ENCODE peak calls at places on chromosomes 2 and 18, in nine cellular contexts. One of them, this sample, is unnamed.

GRCh38 chr2:134228493-134228903 is 25.4 kb upstream of the MGAT5 start:
- DNase-seq in GM19239: no peak
- DNase-seq in amniotic epithelial cell: no peak
- DNase-seq in iPS-NIHi11: no peak
- DNase-seq in brain microvascular endothelial cell: no peak
- DNase-seq in HT-29: peak
- DNase-seq in astrocyte of the spinal cord: no peak
- DNase-seq in stimulated activated CD4-positive, alpha-beta T cell treated with anti-CD3 and anti-CD28 coated beads, Interleukin-4, amount 100 ng/mL, for 4 hours: no peak
- DNase-seq in NCI-H1436: no peak
- DNase-seq in this sample: no peak

GRCh38 chr18:5937086-5937485 is 41.8 kb upstream of the TMEM200C start:
- DNase-seq in GM19239: no peak
- DNase-seq in amniotic epithelial cell: no peak
- DNase-seq in iPS-NIHi11: no peak
- DNase-seq in brain microvascular endothelial cell: no peak
- DNase-seq in HT-29: no peak
- DNase-seq in astrocyte of the spinal cord: no peak
- DNase-seq in stimulated activated CD4-positive, alpha-beta T cell treated with anti-CD3 and anti-CD28 coated beads, Interleukin-4, amount 100 ng/mL, for 4 hours: no peak
- DNase-seq in NCI-H1436: no peak
- DNase-seq in this sample: no peak

GRCh38 chr18:77068890-77069312 is 63.7 kb downstream of the MBP start:
- DNase-seq in GM19239: no peak
- DNase-seq in amniotic epithelial cell: peak
- DNase-seq in iPS-NIHi11: no peak
- DNase-seq in brain microvascular endothelial cell: no peak
- DNase-seq in HT-29: no peak
- DNase-seq in astrocyte of the spinal cord: peak
- DNase-seq in stimulated activated CD4-positive, alpha-beta T cell treated with anti-CD3 and anti-CD28 coated beads, Interleukin-4, amount 100 ng/mL, for 4 hours: no peak
- DNase-seq in NCI-H1436: no peak
- DNase-seq in this sample: no peak

GRCh38 chr2:157329524-157329923 is 3.9 kb upstream of the ERMN start:
- DNase-seq in GM19239: no peak
- DNase-seq in amniotic epithelial cell: no peak
- DNase-seq in iPS-NIHi11: no peak
- DNase-seq in brain microvascular endothelial cell: no peak
- DNase-seq in HT-29: peak
- DNase-seq in astrocyte of the spinal cord: no peak
- DNase-seq in stimulated activated CD4-positive, alpha-beta T cell treated with anti-CD3 and anti-CD28 coated beads, Interleukin-4, amount 100 ng/mL, for 4 hours: no peak
- DNase-seq in NCI-H1436: no peak
- DNase-seq in this sample: peak

GRCh38 chr2:3840611-3841010 is 137.2 kb downstream of the DCDC2C start:
- DNase-seq in GM19239: no peak
- DNase-seq in amniotic epithelial cell: no peak
- DNase-seq in iPS-NIHi11: no peak
- DNase-seq in brain microvascular endothelial cell: no peak
- DNase-seq in HT-29: no peak
- DNase-seq in astrocyte of the spinal cord: no peak
- DNase-seq in stimulated activated CD4-positive, alpha-beta T cell treated with anti-CD3 and anti-CD28 coated beads, Interleukin-4, amount 100 ng/mL, for 4 hours: no peak
- DNase-seq in NCI-H1436: no peak
- DNase-seq in this sample: no peak

GRCh38 chr18:3447035-3447894 is 2.7 kb upstream of the TGIF1 start:
- DNase-seq in GM19239: no peak
- DNase-seq in amniotic epithelial cell: peak
- DNase-seq in iPS-NIHi11: no peak
- DNase-seq in brain microvascular endothelial cell: peak
- DNase-seq in HT-29: no peak
- DNase-seq in astrocyte of the spinal cord: peak
- DNase-seq in stimulated activated CD4-positive, alpha-beta T cell treated with anti-CD3 and anti-CD28 coated beads, Interleukin-4, amount 100 ng/mL, for 4 hours: peak
- DNase-seq in NCI-H1436: no peak
- DNase-seq in this sample: no peak

GRCh38 chr2:38095996-38096861 is 20.3 kb upstream of the CYP1B1 start:
- DNase-seq in GM19239: no peak
- DNase-seq in amniotic epithelial cell: peak
- DNase-seq in iPS-NIHi11: peak
- DNase-seq in brain microvascular endothelial cell: no peak
- DNase-seq in HT-29: peak
- DNase-seq in astrocyte of the spinal cord: peak
- DNase-seq in stimulated activated CD4-positive, alpha-beta T cell treated with anti-CD3 and anti-CD28 coated beads, Interleukin-4, amount 100 ng/mL, for 4 hours: no peak
- DNase-seq in NCI-H1436: no peak
- DNase-seq in this sample: no peak

GRCh38 chr2:66602341-66602740 is 167.4 kb downstream of the MEIS1 start:
- DNase-seq in GM19239: no peak
- DNase-seq in amniotic epithelial cell: no peak
- DNase-seq in iPS-NIHi11: no peak
- DNase-seq in brain microvascular endothelial cell: no peak
- DNase-seq in HT-29: no peak
- DNase-seq in astrocyte of the spinal cord: no peak
- DNase-seq in stimulated activated CD4-positive, alpha-beta T cell treated with anti-CD3 and anti-CD28 coated beads, Interleukin-4, amount 100 ng/mL, for 4 hours: no peak
- DNase-seq in NCI-H1436: no peak
- DNase-seq in this sample: no peak

GRCh38 chr18:22347624-22348511 is 69.8 kb downstream of the CTAGE1 start:
- DNase-seq in GM19239: no peak
- DNase-seq in amniotic epithelial cell: peak
- DNase-seq in iPS-NIHi11: peak
- DNase-seq in brain microvascular endothelial cell: peak
- DNase-seq in HT-29: peak
- DNase-seq in astrocyte of the spinal cord: peak
- DNase-seq in stimulated activated CD4-positive, alpha-beta T cell treated with anti-CD3 and anti-CD28 coated beads, Interleukin-4, amount 100 ng/mL, for 4 hours: no peak
- DNase-seq in NCI-H1436: no peak
- DNase-seq in this sample: no peak

GRCh38 chr18:13112982-13113381 is 105.6 kb upstream of the LDLRAD4 start:
- DNase-seq in GM19239: no peak
- DNase-seq in amniotic epithelial cell: peak
- DNase-seq in iPS-NIHi11: peak
- DNase-seq in brain microvascular endothelial cell: peak
- DNase-seq in HT-29: peak
- DNase-seq in astrocyte of the spinal cord: peak
- DNase-seq in stimulated activated CD4-positive, alpha-beta T cell treated with anti-CD3 and anti-CD28 coated beads, Interleukin-4, amount 100 ng/mL, for 4 hours: no peak
- DNase-seq in NCI-H1436: no peak
- DNase-seq in this sample: no peak

GRCh38 chr18:10514082-10514481 is 11.7 kb upstream of the NAPG start:
- DNase-seq in GM19239: no peak
- DNase-seq in amniotic epithelial cell: no peak
- DNase-seq in iPS-NIHi11: no peak
- DNase-seq in brain microvascular endothelial cell: no peak
- DNase-seq in HT-29: no peak
- DNase-seq in astrocyte of the spinal cord: no peak
- DNase-seq in stimulated activated CD4-positive, alpha-beta T cell treated with anti-CD3 and anti-CD28 coated beads, Interleukin-4, amount 100 ng/mL, for 4 hours: no peak
- DNase-seq in NCI-H1436: no peak
- DNase-seq in this sample: peak

GRCh38 chr2:177264209-177264538 is 353 bp downstream of the NFE2L2 start:
- DNase-seq in GM19239: no peak
- DNase-seq in amniotic epithelial cell: no peak
- DNase-seq in iPS-NIHi11: no peak
- DNase-seq in brain microvascular endothelial cell: no peak
- DNase-seq in HT-29: peak
- DNase-seq in astrocyte of the spinal cord: no peak
- DNase-seq in stimulated activated CD4-positive, alpha-beta T cell treated with anti-CD3 and anti-CD28 coated beads, Interleukin-4, amount 100 ng/mL, for 4 hours: no peak
- DNase-seq in NCI-H1436: no peak
- DNase-seq in this sample: no peak

GRCh38 chr2:71720596-71721361 is 267.4 kb downstream of the DYSF start:
- DNase-seq in GM19239: no peak
- DNase-seq in amniotic epithelial cell: no peak
- DNase-seq in iPS-NIHi11: no peak
- DNase-seq in brain microvascular endothelial cell: no peak
- DNase-seq in HT-29: no peak
- DNase-seq in astrocyte of the spinal cord: no peak
- DNase-seq in stimulated activated CD4-positive, alpha-beta T cell treated with anti-CD3 and anti-CD28 coated beads, Interleukin-4, amount 100 ng/mL, for 4 hours: no peak
- DNase-seq in NCI-H1436: no peak
- DNase-seq in this sample: no peak

GRCh38 chr2:207934720-207935119 is 90.6 kb downstream of the PLEKHM3 start:
- DNase-seq in GM19239: no peak
- DNase-seq in amniotic epithelial cell: peak
- DNase-seq in iPS-NIHi11: no peak
- DNase-seq in brain microvascular endothelial cell: no peak
- DNase-seq in HT-29: no peak
- DNase-seq in astrocyte of the spinal cord: no peak
- DNase-seq in stimulated activated CD4-positive, alpha-beta T cell treated with anti-CD3 and anti-CD28 coated beads, Interleukin-4, amount 100 ng/mL, for 4 hours: no peak
- DNase-seq in NCI-H1436: no peak
- DNase-seq in this sample: no peak

GRCh38 chr2:1804865-1805264 is 60.5 kb upstream of the PXDN start:
- DNase-seq in GM19239: no peak
- DNase-seq in amniotic epithelial cell: no peak
- DNase-seq in iPS-NIHi11: no peak
- DNase-seq in brain microvascular endothelial cell: no peak
- DNase-seq in HT-29: no peak
- DNase-seq in astrocyte of the spinal cord: no peak
- DNase-seq in stimulated activated CD4-positive, alpha-beta T cell treated with anti-CD3 and anti-CD28 coated beads, Interleukin-4, amount 100 ng/mL, for 4 hours: no peak
- DNase-seq in NCI-H1436: no peak
- DNase-seq in this sample: no peak

GRCh38 chr2:6982934-6983589 is 65.8 kb downstream of the RNF144A start:
- DNase-seq in GM19239: no peak
- DNase-seq in amniotic epithelial cell: peak
- DNase-seq in iPS-NIHi11: no peak
- DNase-seq in brain microvascular endothelial cell: no peak
- DNase-seq in HT-29: no peak
- DNase-seq in astrocyte of the spinal cord: no peak
- DNase-seq in stimulated activated CD4-positive, alpha-beta T cell treated with anti-CD3 and anti-CD28 coated beads, Interleukin-4, amount 100 ng/mL, for 4 hours: no peak
- DNase-seq in NCI-H1436: no peak
- DNase-seq in this sample: no peak

GRCh38 chr2:120604767-120605166 is 130.9 kb upstream of the GLI2 start:
- DNase-seq in GM19239: no peak
- DNase-seq in amniotic epithelial cell: no peak
- DNase-seq in iPS-NIHi11: no peak
- DNase-seq in brain microvascular endothelial cell: no peak
- DNase-seq in HT-29: no peak
- DNase-seq in astrocyte of the spinal cord: no peak
- DNase-seq in stimulated activated CD4-positive, alpha-beta T cell treated with anti-CD3 and anti-CD28 coated beads, Interleukin-4, amount 100 ng/mL, for 4 hours: no peak
- DNase-seq in NCI-H1436: no peak
- DNase-seq in this sample: no peak

GRCh38 chr2:189147361-189147760 is 32.2 kb downstream of the COL5A2 start:
- DNase-seq in GM19239: no peak
- DNase-seq in amniotic epithelial cell: peak
- DNase-seq in iPS-NIHi11: no peak
- DNase-seq in brain microvascular endothelial cell: no peak
- DNase-seq in HT-29: no peak
- DNase-seq in astrocyte of the spinal cord: no peak
- DNase-seq in stimulated activated CD4-positive, alpha-beta T cell treated with anti-CD3 and anti-CD28 coated beads, Interleukin-4, amount 100 ng/mL, for 4 hours: no peak
- DNase-seq in NCI-H1436: no peak
- DNase-seq in this sample: no peak

GRCh38 chr2:139492301-139492700 is 712.1 kb upstream of the NXPH2 start:
- DNase-seq in GM19239: no peak
- DNase-seq in amniotic epithelial cell: no peak
- DNase-seq in iPS-NIHi11: no peak
- DNase-seq in brain microvascular endothelial cell: no peak
- DNase-seq in HT-29: no peak
- DNase-seq in astrocyte of the spinal cord: no peak
- DNase-seq in stimulated activated CD4-positive, alpha-beta T cell treated with anti-CD3 and anti-CD28 coated beads, Interleukin-4, amount 100 ng/mL, for 4 hours: no peak
- DNase-seq in NCI-H1436: no peak
- DNase-seq in this sample: peak

GRCh38 chr2:225400060-225400511 is 576 bp downstream of the NYAP2 start:
- DNase-seq in GM19239: no peak
- DNase-seq in amniotic epithelial cell: peak
- DNase-seq in iPS-NIHi11: peak
- DNase-seq in brain microvascular endothelial cell: peak
- DNase-seq in HT-29: peak
- DNase-seq in astrocyte of the spinal cord: peak
- DNase-seq in stimulated activated CD4-positive, alpha-beta T cell treated with anti-CD3 and anti-CD28 coated beads, Interleukin-4, amount 100 ng/mL, for 4 hours: no peak
- DNase-seq in NCI-H1436: peak
- DNase-seq in this sample: peak

GRCh38 chr2:225173909-225174308 is 131.6 kb upstream of the DOCK10 start:
- DNase-seq in GM19239: no peak
- DNase-seq in amniotic epithelial cell: no peak
- DNase-seq in iPS-NIHi11: no peak
- DNase-seq in brain microvascular endothelial cell: no peak
- DNase-seq in HT-29: no peak
- DNase-seq in astrocyte of the spinal cord: no peak
- DNase-seq in stimulated activated CD4-positive, alpha-beta T cell treated with anti-CD3 and anti-CD28 coated beads, Interleukin-4, amount 100 ng/mL, for 4 hours: no peak
- DNase-seq in NCI-H1436: peak
- DNase-seq in this sample: peak

GRCh38 chr2:227607969-227608368 is 6.7 kb downstream of the SCYGR3 start:
- DNase-seq in GM19239: no peak
- DNase-seq in amniotic epithelial cell: peak
- DNase-seq in iPS-NIHi11: no peak
- DNase-seq in brain microvascular endothelial cell: peak
- DNase-seq in HT-29: no peak
- DNase-seq in astrocyte of the spinal cord: no peak
- DNase-seq in stimulated activated CD4-positive, alpha-beta T cell treated with anti-CD3 and anti-CD28 coated beads, Interleukin-4, amount 100 ng/mL, for 4 hours: no peak
- DNase-seq in NCI-H1436: no peak
- DNase-seq in this sample: no peak

GRCh38 chr2:187716301-187716700 is 162.1 kb upstream of the TFPI start:
- DNase-seq in GM19239: no peak
- DNase-seq in amniotic epithelial cell: no peak
- DNase-seq in iPS-NIHi11: no peak
- DNase-seq in brain microvascular endothelial cell: no peak
- DNase-seq in HT-29: peak
- DNase-seq in astrocyte of the spinal cord: no peak
- DNase-seq in stimulated activated CD4-positive, alpha-beta T cell treated with anti-CD3 and anti-CD28 coated beads, Interleukin-4, amount 100 ng/mL, for 4 hours: no peak
- DNase-seq in NCI-H1436: no peak
- DNase-seq in this sample: no peak

GRCh38 chr2:144456680-144457079 is 63.2 kb downstream of the ZEB2 start:
- DNase-seq in GM19239: no peak
- DNase-seq in amniotic epithelial cell: peak
- DNase-seq in iPS-NIHi11: no peak
- DNase-seq in brain microvascular endothelial cell: peak
- DNase-seq in HT-29: no peak
- DNase-seq in astrocyte of the spinal cord: peak
- DNase-seq in stimulated activated CD4-positive, alpha-beta T cell treated with anti-CD3 and anti-CD28 coated beads, Interleukin-4, amount 100 ng/mL, for 4 hours: no peak
- DNase-seq in NCI-H1436: no peak
- DNase-seq in this sample: no peak

GRCh38 chr2:154589514-154589913 is 109.0 kb upstream of the KCNJ3 start:
- DNase-seq in GM19239: no peak
- DNase-seq in amniotic epithelial cell: no peak
- DNase-seq in iPS-NIHi11: peak
- DNase-seq in brain microvascular endothelial cell: no peak
- DNase-seq in HT-29: no peak
- DNase-seq in astrocyte of the spinal cord: no peak
- DNase-seq in stimulated activated CD4-positive, alpha-beta T cell treated with anti-CD3 and anti-CD28 coated beads, Interleukin-4, amount 100 ng/mL, for 4 hours: no peak
- DNase-seq in NCI-H1436: no peak
- DNase-seq in this sample: no peak

GRCh38 chr2:205580591-205580990 is 101.7 kb upstream of the NRP2 start:
- DNase-seq in GM19239: no peak
- DNase-seq in amniotic epithelial cell: peak
- DNase-seq in iPS-NIHi11: no peak
- DNase-seq in brain microvascular endothelial cell: peak
- DNase-seq in HT-29: no peak
- DNase-seq in astrocyte of the spinal cord: peak
- DNase-seq in stimulated activated CD4-positive, alpha-beta T cell treated with anti-CD3 and anti-CD28 coated beads, Interleukin-4, amount 100 ng/mL, for 4 hours: no peak
- DNase-seq in NCI-H1436: no peak
- DNase-seq in this sample: no peak